ENCODE peak calls at places on chromosomes 3 and 15, in seven cellular contexts. One of them, this sample, is unnamed.

GRCh38 chr3:194306109-194306686 is 44.9 kb downstream of the CPN2 start:
- DNase-seq in psoas muscle: no peak
- DNase-seq in astrocyte of the cerebellum: no peak
- DNase-seq in dorsolateral prefrontal cortex: no peak
- DNase-seq in MM.1S: peak
- DNase-seq in NCI-H2029: no peak
- DNase-seq in endodermal cell: peak
- DNase-seq in this sample: no peak

GRCh38 chr3:11154036-11154952 is at the start of gene HRH1:
- DNase-seq in psoas muscle: peak
- DNase-seq in astrocyte of the cerebellum: no peak
- DNase-seq in dorsolateral prefrontal cortex: no peak
- DNase-seq in MM.1S: no peak
- DNase-seq in NCI-H2029: no peak
- DNase-seq in endodermal cell: no peak
- DNase-seq in this sample: peak

GRCh38 chr15:79154491-79155182 is 64.1 kb upstream of the RASGRF1 start:
- DNase-seq in psoas muscle: no peak
- DNase-seq in astrocyte of the cerebellum: no peak
- DNase-seq in dorsolateral prefrontal cortex: no peak
- DNase-seq in MM.1S: no peak
- DNase-seq in NCI-H2029: no peak
- DNase-seq in endodermal cell: no peak
- DNase-seq in this sample: no peak

GRCh38 chr3:53081318-53081717 is 35.4 kb upstream of the SFMBT1 start:
- DNase-seq in psoas muscle: no peak
- DNase-seq in astrocyte of the cerebellum: no peak
- DNase-seq in dorsolateral prefrontal cortex: no peak
- DNase-seq in MM.1S: no peak
- DNase-seq in NCI-H2029: no peak
- DNase-seq in endodermal cell: no peak
- DNase-seq in this sample: no peak

GRCh38 chr3:184591789-184592188 is 30.2 kb downstream of the EPHB3 start:
- DNase-seq in psoas muscle: no peak
- DNase-seq in astrocyte of the cerebellum: no peak
- DNase-seq in dorsolateral prefrontal cortex: no peak
- DNase-seq in MM.1S: no peak
- DNase-seq in NCI-H2029: no peak
- DNase-seq in endodermal cell: no peak
- DNase-seq in this sample: no peak

GRCh38 chr3:148235566-148235965 is 462.1 kb upstream of the AGTR1 start:
- DNase-seq in psoas muscle: no peak
- DNase-seq in astrocyte of the cerebellum: no peak
- DNase-seq in dorsolateral prefrontal cortex: no peak
- DNase-seq in MM.1S: no peak
- DNase-seq in NCI-H2029: no peak
- DNase-seq in endodermal cell: no peak
- DNase-seq in this sample: no peak

GRCh38 chr3:182241196-182241776 is 529.6 kb downstream of the SOX2 start:
- DNase-seq in psoas muscle: no peak
- DNase-seq in astrocyte of the cerebellum: no peak
- DNase-seq in dorsolateral prefrontal cortex: no peak
- DNase-seq in MM.1S: no peak
- DNase-seq in NCI-H2029: no peak
- DNase-seq in endodermal cell: no peak
- DNase-seq in this sample: no peak

GRCh38 chr3:9185046-9185445 is 64.4 kb downstream of the SRGAP3 start:
- DNase-seq in psoas muscle: no peak
- DNase-seq in astrocyte of the cerebellum: no peak
- DNase-seq in dorsolateral prefrontal cortex: no peak
- DNase-seq in MM.1S: no peak
- DNase-seq in NCI-H2029: no peak
- DNase-seq in endodermal cell: no peak
- DNase-seq in this sample: no peak

GRCh38 chr3:145243875-145244274 is 917.1 kb downstream of the PLOD2 start:
- DNase-seq in psoas muscle: no peak
- DNase-seq in astrocyte of the cerebellum: peak
- DNase-seq in dorsolateral prefrontal cortex: no peak
- DNase-seq in MM.1S: no peak
- DNase-seq in NCI-H2029: no peak
- DNase-seq in endodermal cell: no peak
- DNase-seq in this sample: no peak

GRCh38 chr3:189355481-189356201 is 183.9 kb downstream of the TPRG1 start:
- DNase-seq in psoas muscle: no peak
- DNase-seq in astrocyte of the cerebellum: peak
- DNase-seq in dorsolateral prefrontal cortex: no peak
- DNase-seq in MM.1S: no peak
- DNase-seq in NCI-H2029: no peak
- DNase-seq in endodermal cell: peak
- DNase-seq in this sample: no peak

GRCh38 chr15:40982855-40983254 is 29.6 kb downstream of the CHAC1 start:
- DNase-seq in psoas muscle: no peak
- DNase-seq in astrocyte of the cerebellum: peak
- DNase-seq in dorsolateral prefrontal cortex: no peak
- DNase-seq in MM.1S: no peak
- DNase-seq in NCI-H2029: no peak
- DNase-seq in endodermal cell: no peak
- DNase-seq in this sample: no peak

GRCh38 chr3:170909129-170909903 is 879 bp upstream of the EIF5A2 start:
- DNase-seq in psoas muscle: peak
- DNase-seq in astrocyte of the cerebellum: peak
- DNase-seq in dorsolateral prefrontal cortex: no peak
- DNase-seq in MM.1S: no peak
- DNase-seq in NCI-H2029: no peak
- DNase-seq in endodermal cell: no peak
- DNase-seq in this sample: no peak

GRCh38 chr15:40870716-40871115 is 3.3 kb downstream of the RHOV start:
- DNase-seq in psoas muscle: no peak
- DNase-seq in astrocyte of the cerebellum: no peak
- DNase-seq in dorsolateral prefrontal cortex: no peak
- DNase-seq in MM.1S: no peak
- DNase-seq in NCI-H2029: peak
- DNase-seq in endodermal cell: no peak
- DNase-seq in this sample: no peak

GRCh38 chr3:114586119-114586518 is 292.3 kb downstream of the TIGIT start:
- DNase-seq in psoas muscle: no peak
- DNase-seq in astrocyte of the cerebellum: no peak
- DNase-seq in dorsolateral prefrontal cortex: no peak
- DNase-seq in MM.1S: no peak
- DNase-seq in NCI-H2029: peak
- DNase-seq in endodermal cell: no peak
- DNase-seq in this sample: no peak

GRCh38 chr15:62165029-62165792 is at the start of gene C2CD4B:
- DNase-seq in psoas muscle: peak
- DNase-seq in astrocyte of the cerebellum: no peak
- DNase-seq in dorsolateral prefrontal cortex: no peak
- DNase-seq in MM.1S: no peak
- DNase-seq in NCI-H2029: peak
- DNase-seq in endodermal cell: peak
- DNase-seq in this sample: peak

GRCh38 chr3:107574650-107575049 is 51.9 kb downstream of the BBX start:
- DNase-seq in psoas muscle: no peak
- DNase-seq in astrocyte of the cerebellum: peak
- DNase-seq in dorsolateral prefrontal cortex: no peak
- DNase-seq in MM.1S: peak
- DNase-seq in NCI-H2029: peak
- DNase-seq in endodermal cell: no peak
- DNase-seq in this sample: no peak

GRCh38 chr15:95281470-95281869 is 1049.0 kb upstream of the NR2F2 start:
- DNase-seq in psoas muscle: no peak
- DNase-seq in astrocyte of the cerebellum: no peak
- DNase-seq in dorsolateral prefrontal cortex: no peak
- DNase-seq in MM.1S: no peak
- DNase-seq in NCI-H2029: no peak
- DNase-seq in endodermal cell: no peak
- DNase-seq in this sample: no peak

GRCh38 chr15:100596792-100597191 is 5.2 kb downstream of the LINS1 start:
- DNase-seq in psoas muscle: no peak
- DNase-seq in astrocyte of the cerebellum: no peak
- DNase-seq in dorsolateral prefrontal cortex: no peak
- DNase-seq in MM.1S: no peak
- DNase-seq in NCI-H2029: no peak
- DNase-seq in endodermal cell: no peak
- DNase-seq in this sample: no peak

GRCh38 chr3:142888099-142888483 is 792 bp downstream of the PCOLCE2 start:
- DNase-seq in psoas muscle: no peak
- DNase-seq in astrocyte of the cerebellum: peak
- DNase-seq in dorsolateral prefrontal cortex: no peak
- DNase-seq in MM.1S: no peak
- DNase-seq in NCI-H2029: peak
- DNase-seq in endodermal cell: no peak
- DNase-seq in this sample: no peak

GRCh38 chr3:51380601-51381332 is 4.3 kb upstream of the MANF start:
- DNase-seq in psoas muscle: no peak
- DNase-seq in astrocyte of the cerebellum: no peak
- DNase-seq in dorsolateral prefrontal cortex: no peak
- DNase-seq in MM.1S: no peak
- DNase-seq in NCI-H2029: no peak
- DNase-seq in endodermal cell: no peak
- DNase-seq in this sample: no peak

GRCh38 chr3:57556459-57557087 is 499 bp downstream of the PDE12 start:
- DNase-seq in psoas muscle: peak
- DNase-seq in astrocyte of the cerebellum: no peak
- DNase-seq in dorsolateral prefrontal cortex: no peak
- DNase-seq in MM.1S: peak
- DNase-seq in NCI-H2029: peak
- DNase-seq in endodermal cell: no peak
- DNase-seq in this sample: no peak

GRCh38 chr15:54515664-54516582 is 537.7 kb downstream of the UNC13C start:
- DNase-seq in psoas muscle: no peak
- DNase-seq in astrocyte of the cerebellum: no peak
- DNase-seq in dorsolateral prefrontal cortex: no peak
- DNase-seq in MM.1S: no peak
- DNase-seq in NCI-H2029: no peak
- DNase-seq in endodermal cell: no peak
- DNase-seq in this sample: no peak

GRCh38 chr15:75647370-75648155 is at the start of gene SNX33:
- DNase-seq in psoas muscle: peak
- DNase-seq in astrocyte of the cerebellum: peak
- DNase-seq in dorsolateral prefrontal cortex: no peak
- DNase-seq in MM.1S: peak
- DNase-seq in NCI-H2029: no peak
- DNase-seq in endodermal cell: peak
- DNase-seq in this sample: peak

GRCh38 chr3:197749315-197749600 is 425 bp upstream of the FYTTD1 start:
- DNase-seq in psoas muscle: no peak
- DNase-seq in astrocyte of the cerebellum: no peak
- DNase-seq in dorsolateral prefrontal cortex: no peak
- DNase-seq in MM.1S: peak
- DNase-seq in NCI-H2029: peak
- DNase-seq in endodermal cell: no peak
- DNase-seq in this sample: peak

GRCh38 chr3:59006791-59007517 is 42.9 kb downstream of the CFAP20DC start:
- DNase-seq in psoas muscle: no peak
- DNase-seq in astrocyte of the cerebellum: peak
- DNase-seq in dorsolateral prefrontal cortex: peak
- DNase-seq in MM.1S: no peak
- DNase-seq in NCI-H2029: no peak
- DNase-seq in endodermal cell: no peak
- DNase-seq in this sample: no peak

GRCh38 chr15:48989175-48989574 is 25.5 kb upstream of the SHC4 start:
- DNase-seq in psoas muscle: no peak
- DNase-seq in astrocyte of the cerebellum: no peak
- DNase-seq in dorsolateral prefrontal cortex: no peak
- DNase-seq in MM.1S: no peak
- DNase-seq in NCI-H2029: no peak
- DNase-seq in endodermal cell: no peak
- DNase-seq in this sample: no peak

GRCh38 chr3:149559989-149560388 is 85.5 kb downstream of the TM4SF4 start:
- DNase-seq in psoas muscle: no peak
- DNase-seq in astrocyte of the cerebellum: no peak
- DNase-seq in dorsolateral prefrontal cortex: no peak
- DNase-seq in MM.1S: no peak
- DNase-seq in NCI-H2029: no peak
- DNase-seq in endodermal cell: no peak
- DNase-seq in this sample: no peak

GRCh38 chr15:52150043-52150825 is 37.7 kb upstream of the BCL2L10 start:
- DNase-seq in psoas muscle: no peak
- DNase-seq in astrocyte of the cerebellum: no peak
- DNase-seq in dorsolateral prefrontal cortex: no peak
- DNase-seq in MM.1S: no peak
- DNase-seq in NCI-H2029: no peak
- DNase-seq in endodermal cell: peak
- DNase-seq in this sample: no peak

GRCh38 chr3:11642455-11643162 is 1.1 kb downstream of the VGLL4 start:
- DNase-seq in psoas muscle: peak
- DNase-seq in astrocyte of the cerebellum: peak
- DNase-seq in dorsolateral prefrontal cortex: peak
- DNase-seq in MM.1S: peak
- DNase-seq in NCI-H2029: peak
- DNase-seq in endodermal cell: peak
- DNase-seq in this sample: no peak

GRCh38 chr15:77027111-77027696 is 32.3 kb downstream of the PSTPIP1 start:
- DNase-seq in psoas muscle: no peak
- DNase-seq in astrocyte of the cerebellum: no peak
- DNase-seq in dorsolateral prefrontal cortex: peak
- DNase-seq in MM.1S: no peak
- DNase-seq in NCI-H2029: no peak
- DNase-seq in endodermal cell: peak
- DNase-seq in this sample: peak

GRCh38 chr3:192915306-192915705 is 2.4 kb downstream of the MB21D2 start:
- DNase-seq in psoas muscle: no peak
- DNase-seq in astrocyte of the cerebellum: peak
- DNase-seq in dorsolateral prefrontal cortex: peak
- DNase-seq in MM.1S: peak
- DNase-seq in NCI-H2029: peak
- DNase-seq in endodermal cell: peak
- DNase-seq in this sample: peak

GRCh38 chr3:43317461-43318316 is 31.3 kb downstream of the SNRK start:
- DNase-seq in psoas muscle: no peak
- DNase-seq in astrocyte of the cerebellum: no peak
- DNase-seq in dorsolateral prefrontal cortex: no peak
- DNase-seq in MM.1S: no peak
- DNase-seq in NCI-H2029: no peak
- DNase-seq in endodermal cell: no peak
- DNase-seq in this sample: no peak

GRCh38 chr3:142053244-142053643 is 96.1 kb downstream of the TFDP2 start:
- DNase-seq in psoas muscle: no peak
- DNase-seq in astrocyte of the cerebellum: no peak
- DNase-seq in dorsolateral prefrontal cortex: no peak
- DNase-seq in MM.1S: no peak
- DNase-seq in NCI-H2029: no peak
- DNase-seq in endodermal cell: no peak
- DNase-seq in this sample: no peak

GRCh38 chr3:149476135-149476684 is 1.7 kb downstream of the TM4SF4 start:
- DNase-seq in psoas muscle: no peak
- DNase-seq in astrocyte of the cerebellum: no peak
- DNase-seq in dorsolateral prefrontal cortex: no peak
- DNase-seq in MM.1S: no peak
- DNase-seq in NCI-H2029: no peak
- DNase-seq in endodermal cell: no peak
- DNase-seq in this sample: no peak

GRCh38 chr3:48856469-48856868 is 8.8 kb upstream of the PRKAR2A start:
- DNase-seq in psoas muscle: no peak
- DNase-seq in astrocyte of the cerebellum: no peak
- DNase-seq in dorsolateral prefrontal cortex: no peak
- DNase-seq in MM.1S: no peak
- DNase-seq in NCI-H2029: no peak
- DNase-seq in endodermal cell: no peak
- DNase-seq in this sample: no peak

GRCh38 chr15:67411491-67411890 is 109.4 kb upstream of the C15orf61 start:
- DNase-seq in psoas muscle: no peak
- DNase-seq in astrocyte of the cerebellum: no peak
- DNase-seq in dorsolateral prefrontal cortex: no peak
- DNase-seq in MM.1S: no peak
- DNase-seq in NCI-H2029: no peak
- DNase-seq in endodermal cell: no peak
- DNase-seq in this sample: no peak

GRCh38 chr3:2875699-2876098 is 234.5 kb downstream of the IL5RA start:
- DNase-seq in psoas muscle: no peak
- DNase-seq in astrocyte of the cerebellum: no peak
- DNase-seq in dorsolateral prefrontal cortex: no peak
- DNase-seq in MM.1S: no peak
- DNase-seq in NCI-H2029: no peak
- DNase-seq in endodermal cell: no peak
- DNase-seq in this sample: no peak

GRCh38 chr15:57861039-57861638 is 154.6 kb downstream of the POLR2M start:
- DNase-seq in psoas muscle: no peak
- DNase-seq in astrocyte of the cerebellum: peak
- DNase-seq in dorsolateral prefrontal cortex: no peak
- DNase-seq in MM.1S: peak
- DNase-seq in NCI-H2029: peak
- DNase-seq in endodermal cell: no peak
- DNase-seq in this sample: no peak

This sample was measured in WTC11.